ENCODE peak calls at places on chromosomes 4 and X, in four cellular contexts. W is kidney tubule cell, F is PC-9, Y is memory B cell. H is an unnamed sample.

GRCh38 chr4:74316397-74316796 is 8.1 kb downstream of the EPGN start:
- DNase-seq in Y (no peak), W (no peak), F (no peak), H (no peak)

GRCh38 chr4:113358784-113359183 is 309.3 kb downstream of the ANK2 start:
- DNase-seq in F (no peak), W (no peak), Y (no peak), H (no peak)

GRCh38 chrX:85922821-85923220 is 124.5 kb downstream of the CHM start:
- DNase-seq in Y (no peak), F (no peak), W (peak), H (no peak)

GRCh38 chr4:155590751-155591150 is 75.9 kb upstream of the GUCY1A1 start:
- DNase-seq in Y (no peak), F (no peak), W (no peak), H (no peak)

GRCh38 chrX:79081895-79082512 is 62.5 kb upstream of the GPR174 start:
- DNase-seq in F (no peak), W (peak), Y (peak), H (peak)

GRCh38 chr4:169922632-169923276 is 103.4 kb downstream of the MFAP3L start:
- DNase-seq in W (peak), F (no peak), Y (no peak), H (no peak)

GRCh38 chr4:68375667-68376559 is 26.0 kb upstream of the YTHDC1 start:
- DNase-seq in Y (peak), W (peak), F (peak), H (peak)

GRCh38 chrX:124938715-124939114 is 381.0 kb upstream of the TEX13C start:
- DNase-seq in Y (no peak), W (no peak), F (no peak), H (no peak)

GRCh38 chr4:44771789-44772188 is 45.4 kb upstream of the GNPDA2 start:
- DNase-seq in Y (no peak), W (no peak), F (no peak), H (no peak)

GRCh38 chr4:182143086-182143821 is 99.9 kb upstream of the TENM3 start:
- DNase-seq in W (peak), F (no peak), Y (no peak), H (peak)

GRCh38 chr4:146976145-146976544 is 30.5 kb upstream of the TTC29 start:
- DNase-seq in W (peak), F (no peak), Y (no peak), H (no peak)

GRCh38 chrX:119186763-119187162 is 49.3 kb upstream of the PGRMC1 start:
- DNase-seq in F (no peak), W (no peak), Y (no peak), H (no peak)

GRCh38 chr4:29014555-29014954 is 1705.6 kb upstream of the PCDH7 start:
- DNase-seq in W (no peak), F (no peak), Y (no peak), H (no peak)

GRCh38 chr4:173500841-173501591 is 29.0 kb downstream of the HAND2 start:
- DNase-seq in F (no peak), W (no peak), Y (no peak), H (no peak)

GRCh38 chrX:68830486-68831404 is 1.9 kb downstream of the EFNB1 start:
- DNase-seq in Y (no peak), W (peak), F (no peak), H (peak)

GRCh38 chrX:15177316-15177715 is 92.6 kb downstream of the ASB9 start:
- DNase-seq in W (peak), Y (no peak), F (no peak), H (no peak)

GRCh38 chrX:153878969-153879653 is 6.9 kb downstream of the L1CAM start:
- DNase-seq in F (no peak), W (no peak), Y (no peak), H (no peak)

GRCh38 chr4:4344915-4345527 is 41.9 kb upstream of the NSG1 start:
- DNase-seq in W (no peak), F (no peak), Y (peak), H (no peak)

GRCh38 chr4:56434599-56435000 is 815 bp downstream of the PPAT start:
- DNase-seq in F (no peak), W (no peak), Y (peak), H (no peak)

GRCh38 chr4:40890764-40891163 is 141.0 kb downstream of the NSUN7 start:
- DNase-seq in W (no peak), Y (no peak), F (no peak), H (no peak)

GRCh38 chr4:8515316-8516060 is 64.7 kb upstream of the GPR78 start:
- DNase-seq in W (no peak), F (peak), Y (no peak), H (peak)

GRCh38 chrX:69504626-69505612 is 793 bp downstream of the NALF2 start:
- DNase-seq in F (no peak), W (no peak), Y (no peak), H (no peak)

GRCh38 chr4:55435136-55435535 is 39.4 kb downstream of the TMEM165 start:
- DNase-seq in W (peak), Y (no peak), F (no peak), H (no peak)

GRCh38 chrX:12751887-12752286 is 39.3 kb upstream of the PRPS2 start:
- DNase-seq in Y (no peak), W (peak), F (no peak), H (no peak)

GRCh38 chr4:180310616-180311015 is 1932.6 kb upstream of the TENM3 start:
- DNase-seq in Y (no peak), F (no peak), W (no peak), H (no peak)

GRCh38 chr4:165210566-165210965 is 3.2 kb downstream of the KLHL2 start:
- DNase-seq in Y (no peak), W (no peak), F (no peak), H (no peak)

GRCh38 chr4:150746156-150746555 is 164.2 kb downstream of the MAB21L2 start:
- DNase-seq in W (peak), Y (no peak), F (no peak), H (no peak)

GRCh38 chr4:83340692-83341343 is 6.2 kb upstream of the HPSE start:
- DNase-seq in F (no peak), W (no peak), Y (no peak), H (no peak)

GRCh38 chrX:87525771-87526229 is 8.2 kb downstream of the KLHL4 start:
- DNase-seq in Y (no peak), F (peak), W (peak), H (peak)

GRCh38 chr4:61445374-61446063 is 245.4 kb downstream of the ADGRL3 start:
- DNase-seq in Y (no peak), F (no peak), W (no peak), H (no peak)

GRCh38 chr4:52996261-52997131 is 134.4 kb downstream of the RASL11B start:
- DNase-seq in F (no peak), Y (no peak), W (no peak), H (no peak)

GRCh38 chr4:151745727-151746231 is 15.0 kb downstream of the GATB start:
- DNase-seq in F (no peak), W (no peak), Y (no peak), H (no peak)

GRCh38 chrX:25198891-25199290 is 183.1 kb upstream of the ARX start:
- DNase-seq in W (no peak), Y (no peak), F (no peak), H (no peak)